ENCODE peak calls at places on chromosomes 13 and 19, in eight cellular contexts. I is endothelial cell of umbilical vein, Z is left ventricle myocardium inferior, X is cardiac muscle cell, W is PC-3, E is prostate gland, G is AG04450, U is thoracic aorta. C is an unnamed sample. For H3K9me3, the result is how much of the 10 kb centered on the place peaks cover.

GRCh38 chr13:80945328-80945727 is 604.4 kb upstream of the SPRY2 start:
- DNase-seq in U (no peak), I (no peak), E (no peak), X (peak), G (no peak), W (no peak), Z (no peak), C (no peak)

GRCh38 chr19:11164879-11165406 is 9.4 kb upstream of the SPC24 start:
- DNase-seq in U (no peak), W (no peak), G (no peak), I (peak), Z (peak), E (peak), X (peak), C (peak)

GRCh38 chr13:109318945-109319590 is 467.3 kb downstream of the IRS2 start:
- DNase-seq in I (no peak), E (no peak), W (no peak), Z (no peak), U (no peak), G (no peak), X (no peak), C (no peak)

GRCh38 chr13:50006426-50007135 is 8.7 kb upstream of the KCNRG start:
- DNase-seq in U (no peak), E (no peak), X (peak), W (no peak), G (no peak), Z (no peak), I (peak), C (no peak)

GRCh38 chr19:31002852-31003251 is 346.4 kb downstream of the TSHZ3 start:
- DNase-seq in I (no peak), W (no peak), E (no peak), Z (no peak), U (no peak), X (no peak), G (no peak), C (peak)

GRCh38 chr19:55488986-55489710 is 912 bp downstream of the SSC5D start:
- DNase-seq in Z (no peak), G (no peak), W (no peak), X (peak), U (no peak), I (no peak), E (no peak), C (no peak)

GRCh38 chr19:49160450-49161189 is 3.0 kb downstream of the TRPM4 start:
- DNase-seq in I (no peak), X (no peak), G (no peak), W (no peak), Z (no peak), E (no peak), U (no peak), C (no peak)

GRCh38 chr19:4124638-4125037 is 716 bp upstream of the MAP2K2 start:
- DNase-seq in E (no peak), G (no peak), W (no peak), X (no peak), Z (no peak), I (no peak), U (no peak), C (no peak)

GRCh38 chr19:32037998-32038732 is 307.2 kb upstream of the ZNF507 start:
- DNase-seq in Z (no peak), E (peak), I (no peak), U (no peak), W (no peak), G (no peak), X (no peak), C (no peak)

GRCh38 chr13:40981361-40981760 is 37.8 kb downstream of the ELF1 start:
- DNase-seq in E (no peak), W (no peak), X (peak), Z (no peak), G (no peak), I (peak), U (no peak), C (no peak)

GRCh38 chr13:113427562-113428468 is 25.5 kb downstream of the ADPRHL1 start:
- DNase-seq in W (no peak), X (peak), Z (no peak), U (no peak), G (no peak), E (no peak), I (no peak), C (no peak)

GRCh38 chr13:33108620-33109019 is 92.4 kb downstream of the KL start:
- DNase-seq in Z (no peak), U (no peak), E (no peak), I (no peak), G (no peak), X (peak), W (no peak), C (no peak)

GRCh38 chr13:101919541-101920306 is 467.2 kb downstream of the ITGBL1 start:
- DNase-seq in I (peak), U (no peak), X (peak), G (no peak), E (no peak), W (no peak), Z (peak), C (peak)

GRCh38 chr19:36573948-36574726 is 1.0 kb upstream of the ZNF529 start:
- DNase-seq in I (peak), Z (no peak), U (no peak), W (peak), X (peak), G (no peak), E (no peak), C (peak)

GRCh38 chr19:41918653-41919244 is 9.5 kb downstream of the ERFL start:
- DNase-seq in Z (no peak), E (no peak), X (no peak), U (no peak), W (no peak), G (no peak), I (no peak), C (no peak)

GRCh38 chr19:13984186-13984585 is 21.9 kb downstream of the RFX1 start:
- DNase-seq in I (no peak), W (no peak), G (no peak), X (no peak), Z (no peak), E (no peak), U (no peak), C (no peak)

DNA sequence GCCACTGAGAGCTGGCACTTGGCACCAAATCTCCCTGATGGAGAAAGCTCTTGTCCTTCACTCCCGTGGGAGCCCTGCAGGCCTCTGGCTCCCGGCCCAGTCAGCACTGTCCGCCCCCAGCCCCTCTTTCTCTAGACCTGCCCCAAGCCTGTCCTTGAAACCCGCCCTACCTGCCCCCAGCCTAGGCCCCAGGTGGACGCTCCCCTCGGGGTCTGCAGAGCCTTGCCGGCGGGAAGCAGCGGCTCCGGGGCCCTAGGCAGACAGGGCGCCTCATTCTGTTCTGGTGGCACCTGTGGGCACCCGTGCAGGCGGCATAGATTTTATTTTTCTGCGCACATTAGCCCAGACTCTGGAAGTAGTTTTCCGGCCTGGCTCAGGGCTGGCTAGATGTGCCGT is 17.6 kb downstream of the IL17D start:
- DNase-seq in I (no peak), U (no peak), W (no peak), E (no peak), X (no peak), Z (no peak), G (no peak), C (no peak)
- H3K4me3 ChIP-seq in I (no peak), U (peak), W (no peak), E (no peak), X (no peak), Z (peak), G (no peak), C (peak)

GRCh38 chr13:20131057-20131832 is 29.6 kb downstream of the GJA3 start:
- DNase-seq in G (no peak), Z (no peak), I (no peak), E (no peak), W (no peak), X (no peak), U (no peak), C (no peak)

GRCh38 chr13:20130012-20130411 is 30.8 kb downstream of the GJA3 start:
- DNase-seq in U (no peak), Z (no peak), X (no peak), I (no peak), W (no peak), G (no peak), E (no peak), C (no peak)

GRCh38 chr13:20130652-20131051 is 30.2 kb downstream of the GJA3 start:
- DNase-seq in X (no peak), Z (no peak), W (no peak), U (no peak), E (no peak), I (no peak), G (no peak), C (no peak)

GRCh38 chr13:20134732-20135131 is 26.1 kb downstream of the GJA3 start:
- DNase-seq in G (no peak), I (no peak), U (no peak), W (no peak), E (no peak), X (no peak), Z (no peak), C (no peak)

GRCh38 chr13:20132052-20132634 is 28.7 kb downstream of the GJA3 start:
- DNase-seq in U (no peak), E (no peak), G (no peak), W (no peak), X (no peak), Z (no peak), I (no peak), C (no peak)
- H3K9me3 ChIP-seq in U (under half), E (under half), G (under half), W (under half), X (under half), Z (under half), I (under half), C (under half)

DNA sequence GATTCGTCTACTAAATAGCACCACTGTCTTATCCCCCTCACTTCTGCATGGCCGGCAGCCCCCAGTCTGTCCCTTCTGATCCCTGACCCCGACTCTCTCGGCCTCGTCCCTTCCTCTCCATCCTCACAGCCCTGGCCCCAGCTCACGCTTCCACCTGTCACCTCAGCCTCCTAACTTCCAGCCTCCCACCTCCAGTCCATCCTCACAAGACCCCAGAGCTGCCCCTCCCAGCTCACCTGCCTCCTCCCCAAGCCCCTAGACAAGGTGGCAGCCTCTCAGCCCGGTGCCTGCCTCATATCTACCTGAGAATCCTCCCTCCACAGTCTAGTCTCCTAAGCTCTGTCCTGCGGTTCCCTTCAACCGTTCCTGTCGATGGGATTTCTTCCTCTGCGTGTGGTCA is 10.0 kb downstream of the KCNC3 start:
- DNase-seq in W (no peak), I (no peak), E (no peak), U (no peak), X (no peak), G (no peak), Z (no peak), C (no peak)
- H3K4me3 ChIP-seq in W (no peak), I (no peak), E (no peak), U (no peak), X (no peak), G (no peak), Z (no peak), C (no peak)

DNA sequence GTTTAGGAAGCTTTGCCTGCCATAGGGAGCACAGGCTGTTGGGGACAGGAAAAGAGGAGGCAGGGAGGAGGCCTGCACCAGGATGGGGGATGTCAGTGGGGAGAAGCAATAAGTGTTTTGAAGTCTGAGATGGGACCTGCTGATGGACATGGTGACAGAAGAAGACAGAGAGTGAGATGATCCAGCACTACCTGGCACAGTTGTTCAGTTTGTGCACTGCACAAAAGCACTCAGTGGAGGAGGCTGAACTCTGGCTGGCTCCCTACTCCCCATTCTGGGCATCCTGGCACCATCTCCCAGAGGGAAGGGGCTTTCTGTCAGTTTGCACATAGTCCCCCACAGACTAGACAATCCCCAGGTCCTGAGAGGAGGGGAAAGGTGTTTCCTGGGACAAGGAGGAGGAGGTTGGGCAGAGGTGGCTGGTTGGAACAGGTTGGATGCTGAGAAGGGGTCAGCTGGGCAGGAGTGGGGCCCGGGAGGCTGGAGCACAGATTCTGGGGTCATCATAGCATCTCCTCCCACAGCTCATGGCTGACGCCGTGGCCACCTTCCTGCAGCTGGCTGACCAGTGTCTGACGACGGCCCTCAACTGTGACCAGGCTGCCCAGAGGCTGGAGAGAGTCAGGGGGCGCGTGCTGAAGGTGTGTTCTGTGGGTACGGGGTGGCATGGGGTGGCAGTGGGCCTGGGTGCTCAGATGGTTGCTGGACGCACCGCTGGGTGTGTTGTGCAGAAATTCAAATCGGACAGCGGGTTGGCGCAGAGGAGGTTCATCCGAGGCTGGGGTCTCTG is 12.5 kb upstream of the COLGALT1 start:
- DNase-seq in E (no peak), W (no peak), U (no peak), Z (no peak), X (no peak), I (no peak), G (no peak), C (no peak)
- H3K9me3 ChIP-seq in E (under half), W (under half), U (under half), Z (under half), X (under half), I (under half), G (under half), C (under half)